ENCODE peak calls at places on chromosomes 3 and 15, in five cellular contexts. One of them, this sample, is unnamed.

GRCh38 chr3:149414557-149415231 is 37.2 kb upstream of the TM4SF1 start:
- DNase-seq in cardiac fibroblast: peak; percentile 74
- DNase-seq in aorta: no peak
- DNase-seq in ascending aorta: no peak
- DNase-seq in PC-3: no peak
- DNase-seq in this sample: peak; percentile 38

GRCh38 chr3:61858054-61858453 is 296.7 kb downstream of the PTPRG start:
- DNase-seq in cardiac fibroblast: peak; percentile 75
- DNase-seq in aorta: no peak
- DNase-seq in ascending aorta: no peak
- DNase-seq in PC-3: peak; percentile 4
- DNase-seq in this sample: peak; percentile 51

GRCh38 chr3:153195480-153195879 is 33.5 kb downstream of the RAP2B start:
- DNase-seq in cardiac fibroblast: no peak
- DNase-seq in aorta: no peak
- DNase-seq in ascending aorta: no peak
- DNase-seq in PC-3: peak; percentile 25
- DNase-seq in this sample: no peak

GRCh38 chr3:143000525-143000924 is 845 bp upstream of the U2SURP start:
- DNase-seq in cardiac fibroblast: peak; percentile 35
- DNase-seq in aorta: no peak
- DNase-seq in ascending aorta: no peak
- DNase-seq in PC-3: peak; percentile 66
- DNase-seq in this sample: peak; percentile 51

GRCh38 chr15:90838066-90838465 is 30.3 kb upstream of the FURIN start:
- DNase-seq in cardiac fibroblast: no peak
- DNase-seq in aorta: no peak
- DNase-seq in ascending aorta: no peak
- DNase-seq in PC-3: no peak
- DNase-seq in this sample: no peak

GRCh38 chr15:101803676-101804075 is 367 bp downstream of the OR4F6 start:
- DNase-seq in cardiac fibroblast: no peak
- DNase-seq in aorta: no peak
- DNase-seq in ascending aorta: no peak
- DNase-seq in PC-3: no peak
- DNase-seq in this sample: peak; percentile 39

GRCh38 chr3:11434017-11434526 is 161.9 kb downstream of the ATG7 start:
- DNase-seq in cardiac fibroblast: peak; percentile 92
- DNase-seq in aorta: peak; percentile 73
- DNase-seq in ascending aorta: peak; percentile 83
- DNase-seq in PC-3: no peak
- DNase-seq in this sample: peak; percentile 94

GRCh38 chr3:38689774-38690173 is 40.3 kb upstream of the SCN5A start:
- DNase-seq in cardiac fibroblast: peak; percentile 13
- DNase-seq in aorta: no peak
- DNase-seq in ascending aorta: no peak
- DNase-seq in PC-3: no peak
- DNase-seq in this sample: no peak

GRCh38 chr15:78200276-78200930 is 34.0 kb downstream of the ACSBG1 start:
- DNase-seq in cardiac fibroblast: no peak
- DNase-seq in aorta: no peak
- DNase-seq in ascending aorta: peak; percentile 34
- DNase-seq in PC-3: no peak
- DNase-seq in this sample: no peak

GRCh38 chr3:71498543-71498942 is 85.0 kb downstream of the FOXP1 start:
- DNase-seq in cardiac fibroblast: no peak
- DNase-seq in aorta: no peak
- DNase-seq in ascending aorta: no peak
- DNase-seq in PC-3: no peak
- DNase-seq in this sample: no peak

GRCh38 chr15:39177561-39177960 is 403.3 kb upstream of the THBS1 start:
- DNase-seq in cardiac fibroblast: no peak
- DNase-seq in aorta: no peak
- DNase-seq in ascending aorta: no peak
- DNase-seq in PC-3: peak; percentile 86
- DNase-seq in this sample: no peak

GRCh38 chr3:105956311-105956710 is 87.5 kb upstream of the CBLB start:
- DNase-seq in cardiac fibroblast: no peak
- DNase-seq in aorta: no peak
- DNase-seq in ascending aorta: no peak
- DNase-seq in PC-3: peak; percentile 43
- DNase-seq in this sample: no peak

GRCh38 chr3:30161370-30161769 is 445.0 kb upstream of the TGFBR2 start:
- DNase-seq in cardiac fibroblast: peak; percentile 93
- DNase-seq in aorta: no peak
- DNase-seq in ascending aorta: peak; percentile 71
- DNase-seq in PC-3: no peak
- DNase-seq in this sample: peak; percentile 92

GRCh38 chr3:5021571-5022092 is 42.4 kb downstream of the BHLHE40 start:
- DNase-seq in cardiac fibroblast: no peak
- DNase-seq in aorta: no peak
- DNase-seq in ascending aorta: no peak
- DNase-seq in PC-3: peak; percentile 96
- DNase-seq in this sample: peak; percentile 52

GRCh38 chr3:101513419-101513986 is 491 bp upstream of the SENP7 start:
- DNase-seq in cardiac fibroblast: no peak
- DNase-seq in aorta: no peak
- DNase-seq in ascending aorta: no peak
- DNase-seq in PC-3: no peak
- DNase-seq in this sample: no peak

GRCh38 chr15:68057089-68057488 is 3.0 kb downstream of the PIAS1 start:
- DNase-seq in cardiac fibroblast: no peak
- DNase-seq in aorta: no peak
- DNase-seq in ascending aorta: no peak
- DNase-seq in PC-3: no peak
- DNase-seq in this sample: no peak

GRCh38 chr3:52401021-52401420 is 43.9 kb downstream of the SEMA3G start:
- DNase-seq in cardiac fibroblast: no peak
- DNase-seq in aorta: peak; percentile 23
- DNase-seq in ascending aorta: no peak
- DNase-seq in PC-3: no peak
- DNase-seq in this sample: no peak

GRCh38 chr3:40109641-40110490 is 199.6 kb upstream of the EIF1B start:
- DNase-seq in cardiac fibroblast: peak; percentile 19
- DNase-seq in aorta: no peak
- DNase-seq in ascending aorta: no peak
- DNase-seq in PC-3: no peak
- DNase-seq in this sample: no peak

GRCh38 chr3:13009132-13009945 is 63.9 kb downstream of the IQSEC1 start:
- DNase-seq in cardiac fibroblast: no peak
- DNase-seq in aorta: peak; percentile 91
- DNase-seq in ascending aorta: peak; percentile 83
- DNase-seq in PC-3: no peak
- DNase-seq in this sample: no peak

GRCh38 chr15:71124937-71125755 is 9.9 kb downstream of the THSD4 start:
- DNase-seq in cardiac fibroblast: no peak
- DNase-seq in aorta: no peak
- DNase-seq in ascending aorta: no peak
- DNase-seq in PC-3: no peak
- DNase-seq in this sample: no peak
- H3K4me3 ChIP-seq in cardiac fibroblast: no peak overlapping the region
- H3K4me3 ChIP-seq in aorta: no peak overlapping the region
- H3K4me3 ChIP-seq in ascending aorta: peak overlapping the region; percentile 55
- H3K4me3 ChIP-seq in PC-3: no peak overlapping the region
- H3K4me3 ChIP-seq in this sample: no peak overlapping the region

GRCh38 chr3:126213376-126214044 is 33.1 kb upstream of the ALDH1L1 start:
- DNase-seq in cardiac fibroblast: peak; percentile 11
- DNase-seq in aorta: no peak
- DNase-seq in ascending aorta: no peak
- DNase-seq in PC-3: no peak
- DNase-seq in this sample: peak; percentile 7
- H3K4me3 ChIP-seq in cardiac fibroblast: peak overlapping the region; percentile 22
- H3K4me3 ChIP-seq in aorta: peak overlapping the region; percentile 8
- H3K4me3 ChIP-seq in ascending aorta: peak overlapping the region; percentile 69
- H3K4me3 ChIP-seq in PC-3: peak overlapping the region; percentile 60
- H3K4me3 ChIP-seq in this sample: peak overlapping the region; percentile 45

DNA sequence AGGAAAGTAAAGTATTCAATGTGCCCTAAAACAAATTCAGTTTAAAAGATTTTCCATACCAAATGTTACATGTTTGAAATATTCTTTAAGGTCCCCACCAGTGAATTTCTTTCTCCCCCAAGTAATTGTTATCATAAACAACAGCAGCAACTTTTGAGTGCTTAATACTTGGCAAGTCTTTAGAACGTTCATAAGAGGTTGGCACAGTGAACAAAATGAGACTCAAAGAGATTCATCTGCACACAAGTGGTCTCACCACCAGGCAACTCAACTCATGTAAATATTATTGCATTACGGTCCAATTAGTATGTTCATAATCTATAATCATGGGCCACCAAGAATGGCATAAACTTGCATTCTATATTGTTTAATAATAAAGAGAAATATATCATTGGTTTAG is 98.7 kb downstream of the TBL1XR1 start:
- DNase-seq in cardiac fibroblast: no peak
- DNase-seq in aorta: no peak
- DNase-seq in ascending aorta: no peak
- DNase-seq in PC-3: no peak
- DNase-seq in this sample: no peak
- H3K4me3 ChIP-seq in cardiac fibroblast: no peak overlapping the region
- H3K4me3 ChIP-seq in aorta: no peak overlapping the region
- H3K4me3 ChIP-seq in ascending aorta: no peak overlapping the region
- H3K4me3 ChIP-seq in PC-3: no peak overlapping the region
- H3K4me3 ChIP-seq in this sample: no peak overlapping the region

DNA sequence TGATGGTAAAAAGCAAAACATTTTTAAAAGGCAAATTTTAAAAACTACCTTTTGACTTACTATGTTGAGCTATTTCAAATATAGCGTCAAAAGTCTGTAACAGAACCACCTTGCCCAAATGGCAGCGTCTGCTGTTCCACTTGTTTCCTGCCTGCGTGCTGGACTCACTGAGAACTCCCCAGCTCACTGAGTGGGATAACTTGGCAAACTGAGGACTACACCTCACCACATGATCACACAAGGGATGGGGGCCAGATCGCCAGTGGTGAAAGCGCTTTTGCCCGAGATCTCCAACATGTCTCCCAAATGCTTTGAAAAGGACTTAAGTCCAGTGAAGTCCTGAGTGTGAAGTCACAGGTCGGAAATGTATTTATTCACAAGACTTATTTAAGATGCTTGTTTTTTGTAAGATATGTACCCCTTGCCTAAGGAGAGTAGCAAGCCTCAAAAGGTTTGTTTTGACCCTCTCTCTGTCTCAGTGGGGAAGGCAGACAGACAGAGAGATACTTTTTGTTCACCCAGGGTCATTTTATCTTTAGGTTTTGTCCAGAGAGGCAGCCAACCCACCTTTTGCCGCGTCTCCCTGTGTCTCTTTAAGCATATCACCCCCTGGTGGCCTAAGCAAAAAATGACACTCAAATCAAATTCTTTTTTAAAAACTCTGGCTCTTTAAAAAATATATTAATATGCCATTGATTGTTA is 192.6 kb downstream of the PDZRN3 start:
- DNase-seq in cardiac fibroblast: peak; percentile 60
- DNase-seq in aorta: no peak
- DNase-seq in ascending aorta: no peak
- DNase-seq in PC-3: peak; percentile 55
- DNase-seq in this sample: peak; percentile 58
- H3K4me3 ChIP-seq in cardiac fibroblast: no peak overlapping the region
- H3K4me3 ChIP-seq in aorta: no peak overlapping the region
- H3K4me3 ChIP-seq in ascending aorta: peak overlapping the region; percentile 30
- H3K4me3 ChIP-seq in PC-3: no peak overlapping the region
- H3K4me3 ChIP-seq in this sample: no peak overlapping the region

GRCh38 chr3:21056293-21056692 is 694.7 kb downstream of the ZNF385D start:
- DNase-seq in cardiac fibroblast: no peak
- DNase-seq in aorta: no peak
- DNase-seq in ascending aorta: no peak
- DNase-seq in PC-3: no peak
- DNase-seq in this sample: no peak
- H3K4me3 ChIP-seq in cardiac fibroblast: no peak overlapping the region
- H3K4me3 ChIP-seq in aorta: no peak overlapping the region
- H3K4me3 ChIP-seq in ascending aorta: no peak overlapping the region
- H3K4me3 ChIP-seq in PC-3: no peak overlapping the region
- H3K4me3 ChIP-seq in this sample: no peak overlapping the region

DNA sequence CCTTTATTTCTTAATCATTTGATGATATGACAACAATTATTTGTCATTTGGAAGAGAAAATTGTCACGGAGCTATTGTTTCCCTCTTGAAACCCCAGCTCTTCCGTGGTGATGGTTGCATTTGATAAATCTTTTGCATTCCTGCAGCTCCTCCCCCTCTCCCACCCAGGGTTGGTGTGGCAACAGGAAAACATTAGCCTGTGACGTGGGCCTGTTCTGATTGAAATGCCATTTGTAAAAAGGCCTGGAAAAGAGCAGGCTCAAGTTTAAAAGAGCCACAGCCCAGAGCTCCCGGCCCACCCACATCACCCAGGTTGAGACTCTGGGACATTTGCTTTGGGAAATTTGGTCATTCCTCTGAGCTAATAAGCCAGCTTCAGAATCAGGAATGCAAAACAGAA is 282.5 kb downstream of the RPLP1 start:
- DNase-seq in cardiac fibroblast: peak; percentile 73
- DNase-seq in aorta: no peak
- DNase-seq in ascending aorta: no peak
- DNase-seq in PC-3: no peak
- DNase-seq in this sample: peak; percentile 87
- H3K4me3 ChIP-seq in cardiac fibroblast: no peak overlapping the region
- H3K4me3 ChIP-seq in aorta: no peak overlapping the region
- H3K4me3 ChIP-seq in ascending aorta: no peak overlapping the region
- H3K4me3 ChIP-seq in PC-3: no peak overlapping the region
- H3K4me3 ChIP-seq in this sample: peak overlapping the region; percentile 2

GRCh38 chr3:27713435-27713880 is 8.7 kb downstream of the EOMES start:
- DNase-seq in cardiac fibroblast: no peak
- DNase-seq in aorta: no peak
- DNase-seq in ascending aorta: no peak
- DNase-seq in PC-3: peak; percentile 16
- DNase-seq in this sample: no peak
- H3K4me3 ChIP-seq in cardiac fibroblast: peak overlapping the region; percentile 59
- H3K4me3 ChIP-seq in aorta: peak overlapping the region; percentile 44
- H3K4me3 ChIP-seq in ascending aorta: peak overlapping the region; percentile 73
- H3K4me3 ChIP-seq in PC-3: peak overlapping the region; percentile 78
- H3K4me3 ChIP-seq in this sample: peak overlapping the region; percentile 66

DNA sequence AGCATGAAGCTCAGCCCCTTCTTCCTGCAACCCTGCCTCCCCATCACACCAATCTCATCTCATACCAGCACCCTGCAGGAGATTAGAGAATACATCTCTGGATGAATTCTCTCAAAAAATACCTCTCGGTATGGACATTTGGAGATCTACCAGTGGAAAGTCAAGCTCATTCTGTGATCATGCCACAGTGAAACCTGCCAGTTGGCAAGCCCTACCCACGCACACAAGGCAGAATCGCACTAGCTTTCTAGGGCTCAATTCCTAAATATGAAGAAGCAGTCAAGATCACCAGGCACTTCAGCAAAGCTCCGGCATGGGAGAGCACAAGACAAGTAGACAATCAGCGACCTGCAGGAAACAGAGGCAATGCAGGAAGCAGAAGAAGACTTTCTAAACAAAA is 221.2 kb downstream of the NTRK3 start:
- DNase-seq in cardiac fibroblast: no peak
- DNase-seq in aorta: no peak
- DNase-seq in ascending aorta: no peak
- DNase-seq in PC-3: no peak
- DNase-seq in this sample: no peak
- H3K4me3 ChIP-seq in cardiac fibroblast: no peak overlapping the region
- H3K4me3 ChIP-seq in aorta: no peak overlapping the region
- H3K4me3 ChIP-seq in ascending aorta: no peak overlapping the region
- H3K4me3 ChIP-seq in PC-3: no peak overlapping the region
- H3K4me3 ChIP-seq in this sample: no peak overlapping the region

This sample was measured in AG10803.